ENCODE peak calls at places on chromosomes 6 and 20, in six cellular contexts. One of them, this sample, is unnamed.

GRCh38 chr6:10465633-10466499 is 51.0 kb upstream of the TFAP2A start:
- DNase-seq in upper lobe of left lung: peak
- DNase-seq in spleen: no peak
- DNase-seq in transverse colon: no peak
- DNase-seq in stomach: peak
- DNase-seq in GM12891: no peak
- DNase-seq in this sample: no peak

GRCh38 chr6:89464295-89464694 is 31.3 kb downstream of the ANKRD6 start:
- DNase-seq in upper lobe of left lung: no peak
- DNase-seq in stomach: no peak
- DNase-seq in spleen: no peak
- DNase-seq in transverse colon: no peak
- DNase-seq in GM12891: no peak
- DNase-seq in this sample: no peak

GRCh38 chr20:57840066-57840465 is 130.3 kb upstream of the PMEPA1 start:
- DNase-seq in spleen: no peak
- DNase-seq in GM12891: no peak
- DNase-seq in transverse colon: no peak
- DNase-seq in stomach: no peak
- DNase-seq in upper lobe of left lung: no peak
- DNase-seq in this sample: no peak

GRCh38 chr6:125780540-125781306 is 10.0 kb upstream of the NCOA7 start:
- DNase-seq in upper lobe of left lung: peak
- DNase-seq in GM12891: no peak
- DNase-seq in stomach: peak
- DNase-seq in spleen: peak
- DNase-seq in transverse colon: peak
- DNase-seq in this sample: peak

GRCh38 chr20:10715035-10715434 is 41.2 kb upstream of the JAG1 start:
- DNase-seq in upper lobe of left lung: no peak
- DNase-seq in GM12891: no peak
- DNase-seq in stomach: no peak
- DNase-seq in spleen: no peak
- DNase-seq in transverse colon: no peak
- DNase-seq in this sample: no peak

GRCh38 chr6:140183881-140184280 is 809.4 kb upstream of the CITED2 start:
- DNase-seq in stomach: no peak
- DNase-seq in upper lobe of left lung: no peak
- DNase-seq in GM12891: no peak
- DNase-seq in spleen: no peak
- DNase-seq in transverse colon: no peak
- DNase-seq in this sample: no peak

GRCh38 chr6:22448311-22448711 is 121.1 kb upstream of the HDGFL1 start:
- DNase-seq in spleen: no peak
- DNase-seq in GM12891: no peak
- DNase-seq in stomach: no peak
- DNase-seq in transverse colon: no peak
- DNase-seq in upper lobe of left lung: no peak
- DNase-seq in this sample: no peak

GRCh38 chr6:108689279-108690161 is 128.8 kb downstream of the FOXO3 start:
- DNase-seq in transverse colon: peak
- DNase-seq in upper lobe of left lung: peak
- DNase-seq in stomach: peak
- DNase-seq in spleen: no peak
- DNase-seq in GM12891: no peak
- DNase-seq in this sample: no peak

GRCh38 chr6:7431241-7431593 is 41.6 kb downstream of the RIOK1 start:
- DNase-seq in transverse colon: no peak
- DNase-seq in spleen: no peak
- DNase-seq in GM12891: no peak
- DNase-seq in upper lobe of left lung: no peak
- DNase-seq in stomach: no peak
- DNase-seq in this sample: no peak

GRCh38 chr6:38027685-38028373 is 208.3 kb downstream of the ZFAND3 start:
- DNase-seq in stomach: no peak
- DNase-seq in GM12891: no peak
- DNase-seq in upper lobe of left lung: no peak
- DNase-seq in transverse colon: no peak
- DNase-seq in spleen: no peak
- DNase-seq in this sample: no peak

GRCh38 chr6:11231564-11232176 is 798 bp downstream of the NEDD9 start:
- DNase-seq in stomach: no peak
- DNase-seq in GM12891: no peak
- DNase-seq in transverse colon: no peak
- DNase-seq in upper lobe of left lung: no peak
- DNase-seq in spleen: no peak
- DNase-seq in this sample: no peak

GRCh38 chr20:19936801-19937583 is 80.2 kb upstream of the NAA20 start:
- DNase-seq in stomach: no peak
- DNase-seq in spleen: peak
- DNase-seq in upper lobe of left lung: peak
- DNase-seq in transverse colon: no peak
- DNase-seq in GM12891: no peak
- DNase-seq in this sample: no peak
- TF ChIP-seq POLR2AphosphoS5 in stomach: peak
- TF ChIP-seq POLR2AphosphoS5 in spleen: peak
- TF ChIP-seq POLR2AphosphoS5 in upper lobe of left lung: peak
- TF ChIP-seq POLR2AphosphoS5 in transverse colon: no peak
- TF ChIP-seq POLR2AphosphoS5 in GM12891: no peak
- TF ChIP-seq POLR2AphosphoS5 in this sample: no peak

DNA sequence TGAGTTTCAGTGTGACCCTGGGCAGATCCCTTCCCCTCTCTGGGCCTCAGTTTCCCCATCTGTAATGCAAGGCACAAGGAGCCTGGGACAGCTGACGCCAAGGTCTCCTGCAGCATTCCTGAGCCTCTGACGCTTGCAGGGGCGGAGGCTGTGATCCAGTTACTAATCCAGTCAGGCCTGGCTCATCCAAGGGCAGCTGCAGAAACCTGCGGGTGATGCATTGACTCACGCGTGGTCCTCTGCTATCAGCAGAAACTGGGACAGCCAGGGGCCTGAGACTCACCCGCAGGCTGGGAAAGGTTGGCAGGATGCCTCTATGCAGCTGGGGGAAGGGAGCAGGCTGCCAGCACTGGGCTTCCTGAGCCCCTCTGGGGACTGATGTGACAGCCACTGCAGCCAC is 65.0 kb upstream of the SIRPA start:
- DNase-seq in stomach: no peak
- DNase-seq in transverse colon: no peak
- DNase-seq in upper lobe of left lung: no peak
- DNase-seq in GM12891: no peak
- DNase-seq in spleen: no peak
- DNase-seq in this sample: no peak
- TF ChIP-seq POLR2AphosphoS5 in stomach: no peak
- TF ChIP-seq POLR2AphosphoS5 in transverse colon: no peak
- TF ChIP-seq POLR2AphosphoS5 in upper lobe of left lung: peak
- TF ChIP-seq POLR2AphosphoS5 in GM12891: no peak
- TF ChIP-seq POLR2AphosphoS5 in spleen: no peak
- TF ChIP-seq POLR2AphosphoS5 in this sample: no peak

DNA sequence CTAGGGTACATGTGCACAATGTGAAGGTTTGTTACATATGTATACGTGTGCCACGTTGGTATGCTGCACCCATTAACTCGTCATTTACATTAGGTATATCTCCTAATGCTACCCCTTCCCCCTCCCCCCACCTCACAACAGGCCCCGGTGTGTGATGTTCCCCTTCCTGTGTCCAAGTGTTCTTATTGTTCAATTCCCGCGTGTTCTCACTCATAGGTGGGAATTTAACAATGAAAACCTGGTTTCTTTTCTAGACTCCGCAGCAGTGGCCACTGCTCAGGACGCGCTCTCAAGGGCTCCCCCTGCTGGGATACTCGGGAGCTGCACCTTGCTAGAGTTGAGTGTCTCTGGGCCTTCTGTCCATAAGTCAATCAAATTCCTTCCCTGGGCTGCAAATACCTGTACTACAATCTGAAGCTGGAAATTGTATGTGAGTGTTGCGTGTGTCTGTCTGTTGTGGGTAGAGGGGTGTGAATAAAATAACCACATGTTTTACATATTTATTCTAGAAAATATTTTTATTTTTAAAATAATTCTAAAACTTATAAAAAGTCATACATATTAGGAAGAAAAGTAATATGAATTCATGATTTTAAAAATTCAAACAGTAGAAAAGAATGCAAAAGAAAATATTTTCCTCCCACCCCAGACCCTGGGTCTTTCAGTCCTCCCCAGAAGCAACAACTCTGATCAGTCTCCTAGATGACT is 8.2 kb upstream of the CEP250 start:
- DNase-seq in stomach: peak
- DNase-seq in spleen: peak
- DNase-seq in transverse colon: peak
- DNase-seq in GM12891: peak
- DNase-seq in upper lobe of left lung: peak
- DNase-seq in this sample: no peak
- TF ChIP-seq POLR2AphosphoS5 in stomach: no peak
- TF ChIP-seq POLR2AphosphoS5 in spleen: no peak
- TF ChIP-seq POLR2AphosphoS5 in transverse colon: no peak
- TF ChIP-seq POLR2AphosphoS5 in GM12891: no peak
- TF ChIP-seq POLR2AphosphoS5 in upper lobe of left lung: no peak
- TF ChIP-seq POLR2AphosphoS5 in this sample: no peak

GRCh38 chr20:12237772-12238171 is 320.1 kb downstream of the BTBD3 start:
- DNase-seq in spleen: no peak
- DNase-seq in stomach: no peak
- DNase-seq in upper lobe of left lung: no peak
- DNase-seq in GM12891: no peak
- DNase-seq in transverse colon: no peak
- DNase-seq in this sample: no peak
- TF ChIP-seq POLR2AphosphoS5 in spleen: no peak
- TF ChIP-seq POLR2AphosphoS5 in stomach: no peak
- TF ChIP-seq POLR2AphosphoS5 in upper lobe of left lung: no peak
- TF ChIP-seq POLR2AphosphoS5 in GM12891: no peak
- TF ChIP-seq POLR2AphosphoS5 in transverse colon: no peak
- TF ChIP-seq POLR2AphosphoS5 in this sample: no peak

This sample was measured in SK-N-MC.